ENCODE peak calls at places on chromosomes 13 and 19, in five cellular contexts. R, W, M, J and S are unnamed samples.

GRCh38 chr19:13969897-13970296 is 17.6 kb downstream of the DCAF15 start:
- DNase-seq in R (no peak), M (no peak), W (no peak), J (no peak), S (no peak)

GRCh38 chr13:113114511-113115362 is 7.9 kb upstream of the F10 start:
- DNase-seq in J (peak; percentile 37), M (no peak), R (no peak), W (no peak), S (no peak)

GRCh38 chr13:99382428-99383133 is 75.4 kb upstream of the GPR183 start:
- DNase-seq in W (no peak), M (peak; percentile 22), J (peak; percentile 37), R (no peak), S (no peak)

GRCh38 chr13:39527961-39528720 is 74.9 kb downstream of the LHFPL6 start:
- DNase-seq in J (no peak), W (no peak), R (peak; percentile 53), M (no peak), S (peak; percentile 96)

GRCh38 chr13:22883262-22883840 is 297.4 kb upstream of the SGCG start:
- DNase-seq in M (no peak), R (no peak), J (no peak), W (no peak), S (no peak)

GRCh38 chr13:80036845-80037504 is 304.0 kb downstream of the SPRY2 start:
- DNase-seq in W (no peak), R (no peak), J (no peak), M (no peak), S (no peak)

GRCh38 chr13:99289265-99289664 is 17.9 kb downstream of the GPR183 start:
- DNase-seq in W (no peak), M (no peak), J (no peak), R (no peak), S (no peak)

GRCh38 chr19:43748205-43748594 is 6.6 kb downstream of the SMG9 start:
- DNase-seq in J (no peak), M (no peak), W (no peak), R (no peak), S (no peak)

GRCh38 chr13:42883771-42884170 is 102.4 kb downstream of the FAM216B start:
- DNase-seq in M (no peak), R (peak; percentile 78), W (peak; percentile 6), J (peak; percentile 42), S (peak; percentile 33)

GRCh38 chr13:77760893-77761292 is 63.4 kb downstream of the SLAIN1 start:
- DNase-seq in R (no peak), W (no peak), M (no peak), J (no peak), S (no peak)

GRCh38 chr19:17127671-17128070 is 52.1 kb downstream of the MYO9B start:
- DNase-seq in J (no peak), R (no peak), M (no peak), W (no peak), S (no peak)

GRCh38 chr19:16398530-16399241 is 73.1 kb downstream of the EPS15L1 start:
- DNase-seq in M (no peak), W (no peak), R (no peak), J (no peak), S (peak; percentile 12)

GRCh38 chr19:6362024-6362344 is 653 bp downstream of the CLPP start:
- DNase-seq in J (peak; percentile 47), M (no peak), R (no peak), W (no peak), S (no peak)

GRCh38 chr13:113527272-113527958 is 36.9 kb upstream of the DCUN1D2 start:
- DNase-seq in J (no peak), R (no peak), W (no peak), M (peak; percentile 19), S (no peak)

GRCh38 chr19:18156841-18157464 is 4.0 kb downstream of the PIK3R2 start:
- DNase-seq in J (no peak), W (no peak), R (no peak), M (no peak), S (peak; percentile 83)

GRCh38 chr13:46721054-46721453 is 75.9 kb downstream of the ESD start:
- DNase-seq in M (no peak), W (peak; percentile 23), R (peak; percentile 40), J (no peak), S (peak; percentile 53)

GRCh38 chr13:96816261-96816660 is 178.0 kb downstream of the OXGR1 start:
- DNase-seq in M (no peak), W (no peak), R (no peak), J (no peak), S (no peak)

GRCh38 chr19:13526552-13526951 is 20.3 kb upstream of the CACNA1A start:
- DNase-seq in R (peak; percentile 71), M (peak; percentile 70), J (peak; percentile 83), W (no peak), S (peak; percentile 18)

GRCh38 chr13:80118507-80118906 is 222.4 kb downstream of the SPRY2 start:
- DNase-seq in R (no peak), W (no peak), M (no peak), J (no peak), S (no peak)

DNA sequence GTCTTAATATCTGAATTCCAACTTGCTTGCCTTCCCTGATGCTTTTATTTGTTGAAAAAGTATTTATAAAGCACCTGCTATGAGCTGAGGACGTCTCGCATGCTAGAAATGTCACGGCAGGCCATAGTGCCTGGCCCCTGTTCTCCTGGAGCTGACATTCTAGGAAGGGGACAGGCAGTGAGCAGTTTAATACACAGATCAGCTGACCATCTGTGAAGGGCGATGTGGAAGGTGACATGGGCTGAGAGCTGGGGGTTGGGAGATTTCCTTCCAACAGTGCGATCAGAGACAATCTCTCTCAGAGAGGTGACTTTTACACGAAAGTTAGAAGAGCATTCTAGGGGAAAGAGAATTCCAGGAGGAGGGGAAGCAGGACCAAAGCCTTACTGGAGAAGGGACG is 153.2 kb downstream of the ZNF536 start:
- DNase-seq in W (no peak), M (no peak), R (no peak), J (no peak), S (no peak)
- H2BK120ac ChIP-seq in W (no peak overlapping the region), M (no peak overlapping the region), R (no peak overlapping the region), J (no peak overlapping the region), S (no peak overlapping the region)

DNA sequence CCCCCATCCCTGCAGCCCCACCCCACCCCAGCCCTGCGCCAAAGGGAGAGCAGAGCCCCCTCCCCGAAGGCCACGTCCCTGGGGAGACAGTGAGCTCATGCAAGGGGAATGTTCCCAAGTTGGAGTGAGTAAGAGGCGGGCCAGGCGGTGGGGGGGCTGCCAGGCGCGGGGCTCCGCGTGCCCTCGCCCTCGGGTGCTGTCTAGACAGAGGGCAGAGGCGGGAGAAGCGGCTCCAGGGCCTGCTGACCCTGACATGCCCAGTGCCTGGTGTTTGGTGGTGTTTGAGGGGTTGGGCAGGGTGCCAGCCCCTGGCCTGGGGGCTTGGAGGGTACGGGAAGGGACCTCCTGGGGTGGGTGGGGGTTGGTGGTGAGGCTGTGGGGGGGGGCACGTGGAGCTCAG is 1.0 kb downstream of the FSTL3 start:
- DNase-seq in R (no peak), M (no peak), W (no peak), J (no peak), S (peak; percentile 79)
- H2BK120ac ChIP-seq in R (no peak overlapping the region), M (no peak overlapping the region), W (no peak overlapping the region), J (no peak overlapping the region), S (peak overlapping the region; percentile 57)

DNA sequence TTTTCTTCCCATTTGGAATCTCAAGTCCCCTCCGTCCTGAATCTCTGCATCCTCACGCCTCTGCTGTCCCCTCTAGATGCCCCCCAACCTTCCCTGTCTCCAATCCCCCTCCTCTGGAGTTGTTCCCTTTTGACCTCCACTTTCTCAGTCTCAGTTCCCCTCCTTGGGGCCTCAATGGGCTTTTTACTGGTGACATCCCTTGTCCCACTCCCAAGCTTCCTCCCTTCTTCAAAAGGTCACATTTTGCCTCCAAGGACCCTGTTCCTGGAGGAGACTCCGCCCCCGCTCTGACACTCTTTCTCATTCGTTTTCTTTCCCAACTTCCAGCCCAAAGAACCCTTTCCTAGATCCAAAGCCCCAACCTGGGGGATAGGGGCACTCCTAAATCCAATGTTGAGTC is 1.0 kb downstream of the AP2S1 start:
- DNase-seq in J (no peak), M (no peak), R (peak; percentile 55), W (no peak), S (no peak)
- H2BK120ac ChIP-seq in J (no peak overlapping the region), M (no peak overlapping the region), R (no peak overlapping the region), W (no peak overlapping the region), S (peak overlapping the region; percentile 65)

GRCh38 chr13:25762288-25762687 is 289.5 kb downstream of the SHISA2 start:
- DNase-seq in J (no peak), R (no peak), M (no peak), W (no peak), S (no peak)
- H2BK120ac ChIP-seq in J (no peak overlapping the region), R (no peak overlapping the region), M (no peak overlapping the region), W (no peak overlapping the region), S (no peak overlapping the region)

DNA sequence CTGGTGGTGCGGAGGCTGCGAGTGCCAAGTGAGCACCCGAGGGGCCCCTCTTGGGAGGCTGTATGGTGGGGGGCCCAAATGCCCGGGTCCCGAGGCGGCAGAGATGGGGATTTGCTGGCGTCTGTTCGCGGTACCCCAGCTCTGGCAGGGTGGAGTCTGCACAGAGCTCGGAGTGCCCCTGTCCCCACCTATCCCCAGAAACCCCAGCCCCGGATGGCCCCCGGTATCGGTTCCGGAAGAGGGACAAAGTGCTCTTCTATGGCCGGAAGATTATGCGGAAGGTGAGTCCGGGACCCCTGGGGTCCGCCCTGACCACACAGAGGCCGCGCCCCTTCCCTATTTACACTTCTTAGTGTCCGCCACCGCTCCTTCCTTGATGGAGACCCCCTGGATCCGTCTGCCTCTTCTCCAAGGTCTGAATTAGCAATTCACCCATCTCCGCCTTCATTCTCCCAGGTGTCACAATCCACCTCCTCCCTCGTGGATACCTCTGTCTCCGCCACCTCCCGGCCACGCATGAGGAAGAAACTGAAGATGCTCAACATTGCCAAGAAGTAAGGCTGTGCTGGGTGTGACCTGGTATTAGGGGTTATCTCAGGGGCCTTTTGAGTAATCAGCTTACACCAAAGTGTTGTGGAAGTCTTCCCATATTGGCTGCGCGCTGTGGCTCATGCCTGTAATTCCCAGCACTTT is 622 bp downstream of the PNPLA6 start:
- DNase-seq in R (no peak), M (peak; percentile 62), J (no peak), W (no peak), S (no peak)
- H2BK120ac ChIP-seq in R (no peak overlapping the region), M (no peak overlapping the region), J (no peak overlapping the region), W (peak overlapping the region; percentile 61), S (no peak overlapping the region)

DNA sequence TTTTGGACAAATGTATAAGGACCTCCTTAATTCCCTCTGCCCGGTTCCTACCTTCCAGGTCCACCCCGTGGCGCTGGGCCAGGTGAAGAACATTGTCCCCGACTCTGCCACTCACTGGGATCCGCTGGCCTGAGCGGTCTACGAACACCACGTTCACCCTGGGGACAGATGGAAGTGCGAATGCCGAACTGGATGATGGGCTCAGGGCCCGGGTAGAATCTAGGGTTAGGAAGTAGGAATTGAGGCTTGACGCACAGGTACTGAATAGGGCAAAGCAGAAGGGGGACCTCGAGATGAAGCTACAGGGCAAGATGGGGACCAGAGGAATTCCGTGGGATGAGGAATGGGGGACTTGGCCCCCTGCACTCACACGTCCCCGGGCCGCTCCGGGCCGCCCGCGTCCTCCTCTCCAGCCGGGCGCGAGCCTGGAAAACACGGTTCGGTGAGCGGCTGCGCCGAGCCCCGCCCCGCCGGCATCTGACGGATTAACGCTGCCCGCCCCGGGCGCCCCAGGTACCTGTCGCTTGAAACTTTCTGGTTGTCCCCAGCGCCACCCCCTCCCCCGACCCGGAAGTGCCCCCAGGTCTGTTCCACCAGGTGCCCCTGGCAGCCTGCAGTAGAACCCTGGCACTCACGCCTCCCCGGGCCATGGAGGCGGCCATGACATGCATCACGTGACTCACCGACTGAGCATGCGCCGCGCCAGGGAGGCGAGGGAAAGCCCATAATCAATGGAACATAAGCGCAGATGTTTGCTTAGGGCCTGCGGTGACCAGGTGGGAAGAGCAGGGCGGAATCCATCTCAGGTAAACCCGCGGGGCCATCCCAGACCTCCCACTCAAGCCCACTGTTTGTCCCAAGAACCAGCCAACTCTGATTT is at the start of gene FDX2:
- DNase-seq in R (peak; percentile 91), J (peak; percentile 97), M (peak; percentile 93), W (peak; percentile 86), S (peak; percentile 67)
- H2BK120ac ChIP-seq in R (no peak within 1 kb of the TSS), J (peak within 1 kb of the TSS; percentile 47), M (no peak within 1 kb of the TSS), W (no peak within 1 kb of the TSS), S (peak within 1 kb of the TSS; percentile 9)